ENCODE peak calls at places on chromosomes 1 and 21, in six cellular contexts. F, S, V, W, Z and L are unnamed samples.
A peak's percentile ranks its signal among the peaks of the same experiment; 100 is the strongest.

GRCh38 chr1:112245114-112245513 is 150.9 kb upstream of the CTTNBP2NL start:
- ATAC-seq in V (no peak), S (no peak), F (no peak), Z (no peak), W (no peak), L (no peak)

GRCh38 chr1:33130297-33130696 is 49.3 kb downstream of the AZIN2 start:
- ATAC-seq in F (no peak), S (no peak), W (peak; percentile 11), V (no peak), Z (peak; percentile 26), L (no peak)

GRCh38 chr1:213154056-213154677 is 103.1 kb downstream of the RPS6KC1 start:
- ATAC-seq in W (peak; percentile 66), Z (peak; percentile 37), V (peak; percentile 41), F (no peak), S (peak; percentile 39), L (no peak)

GRCh38 chr1:19635646-19636045 is 8.5 kb upstream of the NBL1 start:
- ATAC-seq in V (no peak), W (no peak), F (no peak), S (no peak), Z (no peak), L (no peak)

GRCh38 chr1:160625725-160626498 is 20.9 kb downstream of the SLAMF1 start:
- ATAC-seq in S (no peak), V (no peak), F (no peak), W (peak; percentile 40), Z (peak; percentile 24), L (no peak)

GRCh38 chr1:29256395-29256794 is 20.1 kb downstream of the PTPRU start:
- ATAC-seq in V (no peak), F (peak; percentile 66), Z (peak; percentile 61), W (no peak), S (peak; percentile 23), L (no peak)

GRCh38 chr21:44899768-44900558 is 20.7 kb downstream of the ITGB2 start:
- ATAC-seq in V (no peak), F (no peak), Z (no peak), W (no peak), S (no peak), L (no peak)

GRCh38 chr1:145972580-145972979 is 8.1 kb downstream of the POLR3GL start:
- ATAC-seq in F (peak; percentile 58), S (peak; percentile 95), V (no peak), Z (no peak), W (no peak), L (no peak)

GRCh38 chr1:219507432-219507831 is 105.5 kb downstream of the ZC3H11B start:
- ATAC-seq in F (no peak), W (no peak), Z (no peak), S (no peak), V (no peak), L (no peak)

GRCh38 chr1:42765832-42766722 is 751 bp downstream of the P3H1 start:
- ATAC-seq in F (peak; percentile 78), Z (peak; percentile 45), V (peak; percentile 60), S (peak; percentile 64), W (peak; percentile 52), L (peak; percentile 6)

GRCh38 chr1:191305370-191305769 is 827.7 kb upstream of the BRINP3 start:
- ATAC-seq in F (no peak), W (no peak), Z (no peak), V (no peak), S (no peak), L (no peak)

GRCh38 chr21:39006653-39007417 is 176.4 kb downstream of the PSMG1 start:
- ATAC-seq in S (no peak), Z (no peak), F (no peak), V (peak; percentile 55), W (no peak), L (peak; percentile 73)

GRCh38 chr1:1202831-1203560 is 3.4 kb downstream of the TNFRSF18 start:
- ATAC-seq in S (no peak), V (no peak), F (no peak), Z (no peak), W (no peak), L (no peak)

GRCh38 chr1:15065291-15065690 is 88.3 kb upstream of the TMEM51 start:
- ATAC-seq in S (no peak), Z (no peak), F (no peak), V (no peak), W (no peak), L (no peak)
- TF ChIP-seq POLR2A in S (no peak), Z (no peak), F (no peak), V (no peak), W (no peak), L (no peak)

DNA sequence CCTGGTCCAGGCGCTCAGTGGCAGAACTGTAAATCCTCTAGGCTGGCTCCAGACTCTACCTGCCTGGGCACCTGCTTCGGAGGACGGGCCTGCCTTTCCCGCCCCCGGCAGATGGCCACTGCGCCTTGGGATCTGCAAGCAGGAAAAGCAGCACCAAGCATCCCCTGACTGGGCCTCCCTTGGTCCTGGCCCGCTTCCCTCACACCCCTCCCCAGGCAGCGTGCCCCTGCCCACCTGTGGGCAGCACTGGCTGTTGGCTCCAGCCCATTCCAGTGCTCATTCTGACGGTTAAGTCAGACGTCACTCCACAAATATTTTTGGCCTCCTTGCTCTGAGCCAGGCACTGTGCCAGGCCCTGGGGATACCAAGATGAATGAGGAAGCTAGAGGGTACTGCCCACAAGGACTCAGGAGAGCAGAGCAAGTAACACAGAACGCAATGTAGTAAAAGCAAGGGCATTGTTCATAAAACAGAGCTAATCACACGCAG is 22.0 kb upstream of the BLACAT1 start:
- ATAC-seq in F (peak; percentile 49), W (no peak), V (peak; percentile 27), S (no peak), Z (no peak), L (no peak)
- TF ChIP-seq EP300 in F (no peak), W (no peak), V (peak; percentile 8), S (no peak), Z (no peak), L (no peak)

GRCh38 chr1:153973071-153973470 is 4.4 kb downstream of the JTB start:
- ATAC-seq in F (no peak), S (no peak), V (no peak), Z (no peak), W (no peak), L (no peak)

GRCh38 chr1:153970346-153970745 is 2.6 kb downstream of the CREB3L4 start:
- ATAC-seq in Z (no peak), F (no peak), W (no peak), V (no peak), S (no peak), L (no peak)

GRCh38 chr1:153976819-153977249 is 640 bp downstream of the JTB start:
- ATAC-seq in Z (peak; percentile 20), W (no peak), S (no peak), V (peak; percentile 19), F (peak; percentile 3), L (no peak)

GRCh38 chr1:153977250-153978240 is at the start of gene JTB:
- ATAC-seq in V (peak; percentile 98), Z (peak; percentile 95), S (peak; percentile 94), F (peak; percentile 95), W (peak; percentile 90), L (peak; percentile 95)

DNA sequence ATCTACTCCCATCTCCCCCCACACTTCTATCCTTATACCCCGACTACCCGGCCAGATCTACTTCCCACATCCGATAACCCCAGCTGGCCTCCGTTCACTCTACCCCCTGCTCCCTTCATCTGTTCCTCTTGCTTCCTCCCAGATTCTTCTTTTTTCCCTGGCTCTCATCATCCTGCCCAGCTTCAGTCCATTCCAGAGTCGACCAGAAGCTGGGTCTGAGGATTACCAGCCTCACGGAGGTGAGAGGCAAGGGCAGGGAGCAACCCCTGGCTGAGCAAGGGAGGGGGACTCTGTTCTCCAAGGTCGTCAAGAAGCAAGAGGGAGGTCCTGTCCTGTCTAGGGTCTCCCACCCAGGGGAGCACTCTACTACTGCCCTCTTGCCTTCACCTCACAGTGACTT is 4.0 kb downstream of the JTB start:
- ATAC-seq in Z (no peak), V (no peak), W (no peak), F (no peak), S (no peak), L (no peak)
- TF ChIP-seq POLR2A in Z (no peak), V (no peak), W (peak; percentile 58), F (no peak), S (no peak), L (no peak)

GRCh38 chr1:41496080-41497055 is 11.9 kb upstream of the EDN2 start:
- ATAC-seq in W (peak; percentile 87), F (peak; percentile 57), S (peak; percentile 45), V (peak; percentile 89), Z (peak; percentile 61), L (peak; percentile 94)
- TF ChIP-seq EP300 in W (no peak), F (no peak), S (no peak), V (peak; percentile 100), Z (no peak), L (peak; percentile 93)

GRCh38 chr1:39204441-39205081 is at the start of gene MACF1:
- ATAC-seq in V (peak; percentile 91), S (no peak), Z (peak; percentile 70), W (peak; percentile 79), F (peak; percentile 95), L (peak; percentile 89)
- TF ChIP-seq POLR2A in V (no peak), S (no peak), Z (no peak), W (peak; percentile 35), F (no peak), L (peak; percentile 34)

GRCh38 chr1:184804220-184804619 is 49.6 kb upstream of the EDEM3 start:
- ATAC-seq in F (no peak), Z (no peak), V (no peak), S (no peak), W (no peak), L (no peak)

GRCh38 chr1:184805667-184806295 is 51.1 kb upstream of the EDEM3 start:
- ATAC-seq in S (peak; percentile 100), F (peak; percentile 98), Z (peak; percentile 99), W (peak; percentile 98), V (peak; percentile 97), L (peak; percentile 86)

GRCh38 chr1:184801503-184801902 is 46.8 kb upstream of the EDEM3 start:
- ATAC-seq in Z (no peak), F (no peak), V (no peak), W (no peak), S (no peak), L (no peak)

GRCh38 chr1:184800876-184801275 is 46.2 kb upstream of the EDEM3 start:
- ATAC-seq in S (no peak), V (no peak), W (no peak), F (no peak), Z (no peak), L (no peak)

DNA sequence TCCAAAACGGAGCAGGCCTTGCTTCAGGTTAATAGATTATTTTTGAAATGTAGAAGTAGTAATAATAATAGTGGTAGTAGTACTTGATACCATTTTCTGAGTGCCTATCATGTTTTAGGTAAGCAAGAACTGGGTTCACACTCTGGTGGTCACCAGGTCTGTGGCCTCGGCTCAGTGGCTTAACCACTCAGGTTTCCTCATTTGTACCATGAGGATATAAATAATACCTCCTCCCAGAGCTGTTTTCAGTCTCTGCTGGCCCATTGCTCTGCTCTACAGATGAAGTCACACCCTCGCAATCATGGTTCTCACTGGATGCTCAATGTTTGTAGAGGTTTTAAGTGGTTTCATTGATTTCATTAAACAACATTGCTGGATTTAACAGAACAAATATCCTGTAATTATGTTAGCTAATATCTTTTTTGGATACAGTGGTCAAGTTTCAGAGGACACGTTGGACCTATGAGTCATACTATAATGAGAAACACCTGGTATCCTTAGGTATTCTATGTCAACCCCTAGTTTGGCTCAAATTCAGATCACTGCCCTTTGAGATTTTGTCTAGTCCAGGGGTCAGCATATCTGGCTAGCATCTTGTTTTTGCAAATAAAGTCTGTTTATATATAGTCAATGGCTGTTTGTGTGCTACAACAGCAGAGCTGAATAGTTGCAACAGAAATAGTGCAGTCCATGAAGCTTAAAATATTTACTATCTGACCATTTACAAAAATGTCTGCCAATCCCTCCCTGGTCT is 48.3 kb upstream of the EDEM3 start:
- ATAC-seq in S (no peak), F (no peak), V (no peak), Z (peak; percentile 54), W (no peak), L (peak; percentile 20)
- TF ChIP-seq EP300 in S (no peak), F (no peak), V (no peak), Z (no peak), W (no peak), L (no peak)